ENCODE peak calls at places on chromosomes 12 and 14, in seven cellular contexts. S is endodermal cell, K is AG10803, X is ovary, Y is AG09319, G is NB4, L is HFFc6. I is an unnamed sample.

GRCh38 chr14:56339855-56340701 is 221.9 kb downstream of the PELI2 start:
- DNase-seq in S (peak; percentile 85), K (peak; percentile 96), X (peak; percentile 79), Y (peak; percentile 93), G (peak; percentile 90), L (peak; percentile 97), I (peak; percentile 50)

GRCh38 chr14:32201816-32202467 is at the start of gene RNU6-7:
- DNase-seq in S (peak; percentile 66), K (no peak), X (peak; percentile 72), Y (no peak), G (peak; percentile 42), L (no peak), I (peak; percentile 31)

GRCh38 chr12:53300187-53300586 is 692 bp downstream of the MYG1 start:
- DNase-seq in S (no peak), K (peak; percentile 40), X (no peak), Y (no peak), G (peak; percentile 35), L (peak; percentile 48), I (no peak)

GRCh38 chr14:20630340-20631022 is 11.0 kb downstream of the OR6S1 start:
- DNase-seq in S (peak; percentile 85), K (peak; percentile 18), X (peak; percentile 44), Y (no peak), G (peak; percentile 69), L (peak; percentile 71), I (no peak)

GRCh38 chr12:47079365-47079893 is at the start of gene PCED1B:
- DNase-seq in S (peak; percentile 93), K (peak; percentile 78), X (peak; percentile 81), Y (peak; percentile 49), G (peak; percentile 83), L (peak; percentile 68), I (peak; percentile 59)

GRCh38 chr12:12720637-12721250 is 3.6 kb downstream of the CDKN1B start:
- DNase-seq in S (no peak), K (no peak), X (no peak), Y (no peak), G (peak; percentile 60), L (no peak), I (no peak)

GRCh38 chr14:91956616-91957015 is 9.1 kb upstream of the FBLN5 start:
- DNase-seq in S (no peak), K (no peak), X (no peak), Y (no peak), G (no peak), L (no peak), I (no peak)

GRCh38 chr12:65878540-65878939 is 54.3 kb downstream of the HMGA2 start:
- DNase-seq in S (peak; percentile 86), K (peak; percentile 43), X (no peak), Y (no peak), G (no peak), L (peak; percentile 28), I (no peak)

GRCh38 chr12:11980133-11980532 is 90.6 kb upstream of the BCL2L14 start:
- DNase-seq in S (peak; percentile 12), K (no peak), X (no peak), Y (no peak), G (no peak), L (no peak), I (no peak)

GRCh38 chr12:90060031-90060430 is 351.4 kb upstream of the ATP2B1 start:
- DNase-seq in S (no peak), K (no peak), X (no peak), Y (no peak), G (no peak), L (no peak), I (no peak)

DNA sequence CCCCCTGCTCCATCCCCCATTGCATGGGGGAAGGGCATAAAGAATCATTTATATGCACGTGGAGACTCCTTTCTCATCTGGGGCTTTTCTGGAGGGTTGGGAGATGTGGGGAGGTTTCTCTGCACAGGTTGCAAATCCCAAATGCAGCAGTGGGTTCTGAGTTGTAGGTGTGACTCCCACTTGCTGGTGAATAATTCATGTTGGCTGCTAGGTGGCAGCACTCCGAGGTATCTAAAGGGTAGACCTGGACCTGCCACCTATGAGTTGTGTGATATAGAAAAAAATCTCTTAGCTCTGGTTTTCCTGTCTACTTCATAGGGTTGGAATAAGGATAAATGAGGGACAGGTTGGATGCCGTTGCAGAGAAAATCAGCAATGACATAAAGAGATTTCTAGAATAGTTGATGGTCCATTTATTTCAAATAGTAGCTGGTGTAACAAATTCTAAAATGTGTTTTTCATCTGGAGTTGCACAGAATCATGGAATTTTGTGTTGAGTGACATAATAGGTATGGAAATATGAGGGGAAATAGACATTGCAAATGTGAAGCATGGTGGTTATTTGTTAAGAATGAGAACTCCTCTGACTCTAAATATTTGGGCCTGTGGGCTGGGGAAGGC is 4.6 kb downstream of the MARCHF9 start:
- DNase-seq in S (peak; percentile 73), K (no peak), X (no peak), Y (no peak), G (peak; percentile 52), L (no peak), I (no peak)
- TF ChIP-seq CTCF in S (peak; percentile 73), K (peak; percentile 34), X (no peak), Y (peak; percentile 26), G (peak; percentile 60), L (peak; percentile 72), I (no peak)

GRCh38 chr12:105378821-105379400 is 48.4 kb downstream of the C12orf75 start:
- DNase-seq in S (peak; percentile 68), K (no peak), X (no peak), Y (no peak), G (peak; percentile 25), L (no peak), I (peak; percentile 25)
- TF ChIP-seq CTCF in S (peak; percentile 62), K (peak; percentile 25), X (no peak), Y (peak; percentile 34), G (peak; percentile 12), L (peak; percentile 62), I (no peak)

GRCh38 chr14:99905121-99905520 is 111.9 kb downstream of the EML1 start:
- DNase-seq in S (no peak), K (no peak), X (no peak), Y (no peak), G (no peak), L (no peak), I (no peak)

GRCh38 chr14:99902925-99903324 is 109.7 kb downstream of the EML1 start:
- DNase-seq in S (no peak), K (no peak), X (no peak), Y (no peak), G (no peak), L (no peak), I (no peak)

GRCh38 chr14:99896371-99896770 is 103.2 kb downstream of the EML1 start:
- DNase-seq in S (no peak), K (no peak), X (no peak), Y (no peak), G (no peak), L (no peak), I (no peak)

GRCh38 chr14:99904506-99904905 is 111.3 kb downstream of the EML1 start:
- DNase-seq in S (no peak), K (no peak), X (no peak), Y (no peak), G (no peak), L (no peak), I (no peak)

GRCh38 chr14:99899578-99900178 is 106.5 kb downstream of the EML1 start:
- DNase-seq in S (no peak), K (peak; percentile 37), X (no peak), Y (no peak), G (peak; percentile 28), L (peak; percentile 24), I (no peak)
- TF ChIP-seq CTCF in S (peak; percentile 85), K (peak; percentile 66), X (peak; percentile 17), Y (peak; percentile 51), G (no peak), L (peak; percentile 89), I (peak; percentile 84)

DNA sequence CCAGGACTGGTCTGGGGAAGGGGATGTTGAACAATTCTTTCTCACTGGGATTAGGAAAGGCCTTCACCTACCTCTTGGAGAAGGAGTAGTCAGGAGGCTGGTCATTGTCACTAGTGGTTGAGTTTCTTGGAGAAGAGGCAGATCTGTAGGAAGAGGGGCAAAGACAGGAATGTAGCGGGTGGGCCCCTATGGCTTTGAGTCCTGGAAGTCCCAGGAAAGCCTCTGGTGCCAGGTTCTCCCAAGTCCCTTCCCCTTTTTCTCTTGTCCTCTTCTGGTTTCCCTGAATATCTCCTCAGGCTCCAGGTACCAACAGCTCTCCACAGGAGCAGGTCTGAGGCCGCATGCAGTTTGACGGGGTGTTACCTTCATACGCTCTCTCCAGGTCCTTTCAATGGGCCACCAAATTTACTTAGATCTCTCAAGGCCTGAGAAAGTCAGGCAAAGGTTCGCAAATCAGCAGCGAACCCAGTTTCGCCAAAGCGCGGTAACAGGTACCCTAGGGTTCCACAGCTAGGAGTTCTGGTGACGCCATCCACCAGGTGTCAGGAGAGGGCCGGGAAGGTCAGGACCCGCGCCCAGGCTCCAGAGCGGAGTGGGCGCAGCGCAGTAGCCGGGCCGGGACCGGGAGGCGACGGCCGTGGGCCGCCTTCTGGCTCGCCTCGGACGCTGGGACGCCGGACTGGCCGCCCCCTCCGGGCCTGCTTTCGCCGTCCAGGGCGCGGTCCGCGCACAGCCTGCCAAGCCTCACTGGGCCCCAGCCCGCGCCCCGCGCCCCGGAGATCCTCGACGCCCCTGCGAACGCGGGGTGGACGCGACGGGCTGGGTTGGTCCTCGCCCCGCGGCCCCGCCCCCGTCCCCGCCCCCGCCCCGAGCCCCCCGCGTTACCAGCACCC is 795 bp downstream of the SMAGP start:
- DNase-seq in S (peak; percentile 97), K (peak; percentile 29), X (peak; percentile 44), Y (no peak), G (peak; percentile 37), L (no peak), I (peak; percentile 62)
- TF ChIP-seq CTCF in S (peak; percentile 84), K (peak; percentile 44), X (no peak), Y (peak; percentile 45), G (peak; percentile 7), L (peak; percentile 60), I (no peak)

DNA sequence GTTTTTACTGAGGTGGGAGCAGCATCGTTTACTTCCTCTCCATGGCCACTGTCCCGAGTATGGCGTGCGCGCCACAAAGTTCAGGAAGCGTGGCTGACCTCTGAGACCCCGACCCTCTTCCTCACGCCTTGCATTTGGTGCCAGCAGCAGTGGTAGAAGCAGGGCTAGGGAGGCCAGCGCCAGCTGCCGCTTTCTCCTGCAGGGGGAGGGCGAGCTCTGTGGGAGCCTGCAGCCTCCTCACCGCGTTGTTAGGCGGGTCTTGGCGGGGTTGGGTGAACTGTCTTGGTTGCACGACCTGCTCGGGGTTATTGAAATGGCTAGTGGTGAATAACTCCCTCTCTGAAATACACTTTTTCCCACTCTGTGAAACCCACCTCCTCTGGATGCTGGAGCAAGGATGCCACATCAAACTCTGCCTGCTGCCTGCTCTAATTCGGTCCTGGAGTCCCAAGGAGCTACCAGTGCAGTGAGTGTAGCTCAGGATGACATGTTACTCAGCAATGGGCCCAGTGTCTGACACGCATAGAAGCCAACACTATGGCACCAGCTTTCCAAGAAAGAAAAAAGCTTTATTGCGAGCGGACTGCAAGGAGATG is 22.3 kb upstream of the TDRD9 start:
- DNase-seq in S (peak; percentile 86), K (no peak), X (no peak), Y (no peak), G (peak; percentile 28), L (no peak), I (peak; percentile 50)
- TF ChIP-seq CTCF in S (peak; percentile 63), K (no peak), X (no peak), Y (peak; percentile 14), G (peak; percentile 22), L (no peak), I (peak; percentile 10)